ENCODE peak calls at places on chromosome 2, in seven cellular contexts. G is spleen, I is stomach, M is K562, D is prostate gland, Q is H1, F is breast epithelium. V is an unnamed sample.

GRCh38 chr2:232980683-232981082 is 32.4 kb downstream of the NGEF start:
- DNase-seq in I (no peak), D (no peak), G (peak), Q (no peak), F (no peak), M (no peak), V (no peak)

GRCh38 chr2:179460530-179460929 is 195.9 kb upstream of the SESTD1 start:
- DNase-seq in Q (no peak), D (no peak), I (no peak), M (no peak), G (no peak), F (no peak), V (no peak)

GRCh38 chr2:160199683-160200389 is at the start of gene ITGB6:
- DNase-seq in Q (no peak), D (no peak), G (no peak), F (no peak), M (no peak), I (no peak), V (no peak)

GRCh38 chr2:216985658-216986141 is 125.8 kb upstream of the TNP1 start:
- DNase-seq in D (no peak), M (no peak), F (no peak), G (no peak), Q (peak), I (no peak), V (no peak)

GRCh38 chr2:27888790-27889189 is 1.4 kb downstream of the RBKS start:
- DNase-seq in D (no peak), G (no peak), Q (no peak), F (no peak), M (no peak), I (no peak), V (no peak)

GRCh38 chr2:223537669-223538601 is 64.2 kb downstream of the SCG2 start:
- DNase-seq in I (no peak), Q (no peak), F (no peak), D (no peak), G (no peak), M (no peak), V (no peak)

GRCh38 chr2:115443550-115444185 is 1001.2 kb downstream of the DPP10 start:
- DNase-seq in D (no peak), M (no peak), Q (no peak), I (no peak), G (no peak), F (no peak), V (no peak)

GRCh38 chr2:27019459-27020336 is 13.1 kb upstream of the TMEM214 start:
- DNase-seq in F (no peak), G (no peak), Q (no peak), D (no peak), M (peak), I (no peak), V (no peak)

GRCh38 chr2:54560146-54560881 is 104.2 kb downstream of the SPTBN1 start:
- DNase-seq in G (peak), M (peak), D (peak), F (peak), I (no peak), Q (no peak), V (peak)

GRCh38 chr2:53572696-53573095 is 194.9 kb upstream of the CHAC2 start:
- DNase-seq in Q (no peak), F (no peak), D (no peak), I (no peak), M (no peak), G (no peak), V (no peak)

GRCh38 chr2:63163231-63163845 is 112.7 kb downstream of the OTX1 start:
- DNase-seq in F (no peak), G (no peak), I (no peak), D (no peak), Q (no peak), M (no peak), V (no peak)

GRCh38 chr2:119427756-119428155 is 3.9 kb upstream of the TMEM37 start:
- DNase-seq in M (no peak), I (no peak), Q (no peak), G (no peak), F (no peak), D (no peak), V (no peak)

GRCh38 chr2:189862751-189863150 is 78.5 kb downstream of the PMS1 start:
- DNase-seq in Q (no peak), G (no peak), I (no peak), D (no peak), F (no peak), M (no peak), V (no peak)

GRCh38 chr2:144519934-144520717 is at the start of gene ZEB2:
- DNase-seq in I (no peak), Q (peak), D (no peak), M (peak), F (peak), G (peak), V (peak)

GRCh38 chr2:183390109-183390508 is 265.9 kb downstream of the NUP35 start:
- DNase-seq in M (no peak), Q (no peak), G (peak), I (no peak), F (no peak), D (no peak), V (no peak)

GRCh38 chr2:169867579-169867978 is 40.3 kb downstream of the UBR3 start:
- DNase-seq in G (no peak), D (no peak), M (no peak), F (no peak), Q (no peak), I (no peak), V (no peak)

GRCh38 chr2:133955174-133955573 is 298.7 kb upstream of the MGAT5 start:
- DNase-seq in G (no peak), F (no peak), Q (no peak), D (no peak), M (no peak), I (no peak), V (no peak)

GRCh38 chr2:102084651-102085050 is 57.9 kb upstream of the IL1R1 start:
- DNase-seq in D (no peak), G (no peak), I (no peak), F (no peak), Q (no peak), M (no peak), V (no peak)

GRCh38 chr2:216388046-216388884 is 16.0 kb upstream of the MARCHF4 start:
- DNase-seq in F (no peak), M (no peak), G (no peak), D (no peak), Q (no peak), I (no peak), V (no peak)

GRCh38 chr2:4258563-4258962 is 555.2 kb downstream of the DCDC2C start:
- DNase-seq in F (no peak), M (no peak), G (no peak), D (peak), Q (no peak), I (no peak), V (no peak)

GRCh38 chr2:166361351-166362153 is 14.2 kb downstream of the SCN9A start:
- DNase-seq in M (peak), D (no peak), I (no peak), Q (no peak), G (no peak), F (no peak), V (no peak)

GRCh38 chr2:8633735-8634313 is 48.0 kb upstream of the ID2 start:
- DNase-seq in Q (no peak), I (no peak), G (peak), F (no peak), D (no peak), M (no peak), V (no peak)

GRCh38 chr2:35114765-35115164 is 1240.8 kb upstream of the CRIM1 start:
- DNase-seq in Q (peak), I (no peak), G (no peak), D (no peak), F (no peak), M (no peak), V (no peak)

GRCh38 chr2:201344663-201345366 is 12.3 kb downstream of the FLACC1 start:
- DNase-seq in G (no peak), M (peak), Q (no peak), F (no peak), I (no peak), D (no peak), V (no peak)

GRCh38 chr2:221005338-221005737 is 566.8 kb downstream of the EPHA4 start:
- DNase-seq in F (no peak), D (no peak), M (no peak), G (no peak), Q (no peak), I (no peak), V (no peak)

GRCh38 chr2:47559079-47559684 is 156.2 kb downstream of the MSH2 start:
- DNase-seq in M (no peak), Q (no peak), D (no peak), G (no peak), I (no peak), F (no peak), V (no peak)

GRCh38 chr2:161722547-161723503 is 98.6 kb downstream of the SLC4A10 start:
- DNase-seq in Q (no peak), G (no peak), F (no peak), I (no peak), D (no peak), M (no peak), V (no peak)

GRCh38 chr2:187372213-187372612 is 75.8 kb downstream of the CALCRL start:
- DNase-seq in F (no peak), M (no peak), I (no peak), G (no peak), D (no peak), Q (no peak), V (no peak)

GRCh38 chr2:133063792-133064191 is 393.8 kb upstream of the LYPD1 start:
- DNase-seq in I (no peak), F (no peak), Q (peak), D (no peak), M (no peak), G (no peak), V (no peak)

GRCh38 chr2:230798769-230799399 is 65.9 kb upstream of the ITM2C start:
- DNase-seq in M (peak), F (no peak), I (no peak), Q (no peak), G (no peak), D (peak), V (peak)

GRCh38 chr2:72116081-72116533 is 31.6 kb downstream of the CYP26B1 start:
- DNase-seq in D (no peak), G (no peak), I (no peak), F (no peak), M (peak), Q (peak), V (no peak)

GRCh38 chr2:36339819-36340218 is 15.8 kb upstream of the CRIM1 start:
- DNase-seq in G (no peak), M (no peak), F (no peak), I (no peak), D (no peak), Q (no peak), V (no peak)

GRCh38 chr2:37460866-37461229 is 116.4 kb downstream of the QPCT start:
- DNase-seq in D (no peak), F (no peak), Q (no peak), M (no peak), I (no peak), G (no peak), V (no peak)

GRCh38 chr2:159904565-159905281 is 106.7 kb upstream of the CD302 start:
- DNase-seq in F (peak), I (peak), D (peak), G (peak), Q (peak), M (peak), V (peak)

GRCh38 chr2:138369856-138370255 is 131.7 kb upstream of the SPOPL start:
- DNase-seq in Q (no peak), I (no peak), D (no peak), M (no peak), G (no peak), F (no peak), V (no peak)

GRCh38 chr2:197677483-197677882 is 2.1 kb upstream of the RFTN2 start:
- DNase-seq in Q (no peak), F (no peak), M (no peak), D (no peak), G (no peak), I (no peak), V (no peak)

DNA sequence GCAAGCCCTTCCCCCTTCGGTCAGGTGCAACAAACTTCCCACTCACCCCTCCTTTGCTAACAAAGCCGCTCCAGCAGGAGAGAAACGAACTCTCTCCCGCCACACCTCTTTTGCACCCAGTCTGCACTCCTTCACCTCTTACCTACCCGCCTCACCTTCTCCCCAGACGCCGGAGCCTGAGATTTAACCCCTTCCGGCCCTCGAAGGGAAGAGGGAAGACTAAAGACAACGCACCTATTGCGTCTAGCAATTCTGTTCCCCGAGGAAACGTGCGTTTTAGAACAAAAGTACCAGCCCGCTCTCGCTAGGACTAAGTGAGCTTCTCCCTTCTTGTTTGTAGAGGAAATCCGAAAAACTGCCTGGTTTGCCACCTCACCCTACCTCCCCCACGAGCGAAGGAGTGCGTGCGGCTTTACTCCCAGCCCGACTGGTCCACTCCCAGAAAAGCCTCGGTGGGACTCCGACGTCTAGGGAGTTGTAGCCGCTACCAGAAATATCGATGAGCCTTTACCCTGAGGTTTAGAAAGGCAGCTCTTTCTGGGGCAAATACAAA is 441 bp upstream of the PEX13 start:
- DNase-seq in Q (peak), I (peak), G (peak), M (peak), D (peak), F (peak), V (peak)
- TF ChIP-seq POLR2AphosphoS5 in Q (peak), I (peak), G (no peak), M (peak), D (peak), F (peak), V (no peak)

GRCh38 chr2:174588463-174588862 is 9.1 kb downstream of the WIPF1 start:
- DNase-seq in M (no peak), I (no peak), F (no peak), G (no peak), Q (no peak), D (no peak), V (no peak)

GRCh38 chr2:174589334-174589733 is 8.3 kb downstream of the WIPF1 start:
- DNase-seq in F (no peak), D (no peak), Q (no peak), I (no peak), M (no peak), G (no peak), V (no peak)

GRCh38 chr2:174590928-174591648 is 6.5 kb downstream of the WIPF1 start:
- DNase-seq in F (no peak), M (no peak), D (no peak), G (no peak), Q (no peak), I (no peak), V (no peak)

GRCh38 chr2:174591740-174592139 is 5.9 kb downstream of the WIPF1 start:
- DNase-seq in D (no peak), M (no peak), G (no peak), I (no peak), F (no peak), Q (no peak), V (no peak)

DNA sequence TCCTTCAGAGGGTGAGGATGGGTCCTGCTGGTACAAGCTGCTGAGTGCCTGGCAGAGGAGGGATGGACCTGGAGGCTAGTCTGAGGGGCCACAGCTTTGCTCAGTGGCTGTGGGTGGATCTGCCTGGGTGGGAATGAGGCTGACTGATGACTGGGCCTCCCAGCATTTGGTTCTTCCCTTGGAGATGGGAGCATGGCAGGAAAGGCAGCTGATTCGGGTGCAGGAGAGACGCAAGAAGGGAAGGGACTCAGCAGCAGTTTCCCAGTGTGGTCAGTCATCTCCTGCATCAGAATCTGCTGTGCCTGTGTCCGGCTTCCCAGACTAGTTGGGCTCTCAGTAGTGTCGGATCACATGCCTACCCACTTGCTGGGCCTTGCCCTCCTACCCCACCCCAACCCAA is 7.3 kb downstream of the WIPF1 start:
- DNase-seq in M (no peak), D (no peak), I (no peak), F (no peak), G (no peak), Q (no peak), V (no peak)
- H3K27ac ChIP-seq in M (no peak), D (no peak), I (no peak), F (peak), G (peak), Q (no peak), V (no peak)

GRCh38 chr2:74856599-74856998 is 22.7 kb downstream of the HK2 start:
- DNase-seq in M (no peak), G (no peak), I (no peak), D (no peak), Q (no peak), F (no peak), V (no peak)

GRCh38 chr2:74857725-74858124 is 23.8 kb downstream of the HK2 start:
- DNase-seq in Q (no peak), D (no peak), I (no peak), F (no peak), M (no peak), G (peak), V (no peak)

GRCh38 chr2:74856004-74856578 is 22.2 kb downstream of the HK2 start:
- DNase-seq in G (no peak), M (no peak), F (no peak), Q (no peak), D (no peak), I (peak), V (no peak)

GRCh38 chr2:74854401-74854800 is 20.5 kb downstream of the HK2 start:
- DNase-seq in Q (no peak), D (no peak), M (no peak), G (no peak), I (no peak), F (no peak), V (no peak)

DNA sequence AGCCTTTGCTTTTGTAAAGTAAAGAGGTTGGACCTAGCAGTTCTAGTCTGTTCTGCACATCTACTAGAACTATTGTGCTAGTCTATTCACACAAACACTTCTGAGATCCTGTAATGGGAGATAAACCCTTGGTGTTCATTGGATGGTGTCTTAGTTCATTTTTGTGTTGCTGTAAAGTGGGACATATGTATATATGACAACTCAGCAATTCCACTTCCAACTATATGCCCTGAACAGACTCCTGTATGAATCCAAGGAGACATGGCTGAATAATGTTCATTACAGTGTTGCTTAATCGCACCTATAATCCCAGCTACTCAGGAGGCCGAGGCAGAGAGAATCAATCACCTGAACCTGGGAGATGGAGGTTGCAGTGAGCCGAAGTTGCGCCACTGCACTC is 23.3 kb downstream of the HK2 start:
- DNase-seq in F (no peak), D (no peak), G (no peak), Q (no peak), I (no peak), M (no peak), V (no peak)
- TF ChIP-seq POLR2AphosphoS5 in F (no peak), D (no peak), G (no peak), Q (no peak), I (no peak), M (no peak), V (no peak)

GRCh38 chr2:43178055-43178598 is 48.3 kb downstream of the ZFP36L2 start:
- DNase-seq in D (no peak), G (no peak), M (peak), Q (no peak), F (no peak), I (no peak), V (no peak)
- H3K27ac ChIP-seq in D (peak), G (peak), M (peak), Q (peak), F (peak), I (peak), V (peak)

DNA sequence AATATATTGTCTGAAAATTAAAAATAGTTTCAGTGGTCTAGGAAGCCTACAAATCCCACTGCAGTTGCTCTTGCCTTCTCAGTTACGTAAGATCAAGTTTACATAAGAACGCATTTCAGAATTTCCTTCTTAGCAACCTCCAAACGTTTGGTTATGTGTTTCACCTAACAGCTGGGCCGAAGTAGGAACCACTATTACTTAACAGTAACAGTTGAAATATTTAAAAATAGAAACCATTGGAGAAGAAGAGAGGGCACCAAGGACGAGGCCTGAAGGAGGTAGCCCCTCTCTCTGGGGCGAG is 177.8 kb downstream of the HDAC4 start:
- DNase-seq in F (no peak), I (peak), G (no peak), Q (no peak), M (no peak), D (no peak), V (peak)
- TF ChIP-seq POLR2AphosphoS5 in F (no peak), I (peak), G (no peak), Q (no peak), M (no peak), D (no peak), V (no peak)

DNA sequence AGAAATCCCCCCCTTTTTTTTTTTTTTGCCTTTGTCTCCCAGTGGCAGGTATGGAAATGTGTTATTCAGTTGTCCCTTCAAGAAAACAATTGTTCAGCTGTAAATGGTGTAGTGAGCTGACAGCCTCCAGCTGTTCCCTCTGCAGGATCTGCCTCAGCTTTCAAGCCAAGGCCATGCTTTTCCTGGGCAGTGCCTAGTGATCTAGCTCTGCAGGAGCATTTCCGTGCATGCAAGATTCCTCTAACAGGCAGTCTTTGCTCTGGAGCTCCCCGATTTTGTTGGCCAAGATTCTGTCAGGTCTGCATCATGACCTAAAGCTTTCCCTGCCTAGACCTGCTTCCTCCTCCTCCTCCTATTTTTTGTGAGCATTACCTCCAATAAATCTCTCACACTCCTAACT is 300.7 kb upstream of the UBE2E3 start:
- DNase-seq in I (no peak), G (no peak), D (peak), M (no peak), F (no peak), Q (no peak), V (no peak)
- H3K27ac ChIP-seq in I (no peak), G (no peak), D (no peak), M (no peak), F (no peak), Q (no peak), V (no peak)

V was measured in HL-60.